ENCODE peak calls at places on chromosomes 2 and 18, in seven cellular contexts. Y, T, N, H, D, V and Q are unnamed samples.

GRCh38 chr2:160635488-160635887 is 141.9 kb upstream of the RBMS1 start:
- DNase-seq in V (no peak), D (no peak), H (no peak), N (no peak), T (no peak), Y (no peak), Q (no peak)

GRCh38 chr2:207219716-207220414 is 54.1 kb upstream of the KLF7 start:
- DNase-seq in D (no peak), V (no peak), H (no peak), Y (no peak), T (no peak), N (no peak), Q (no peak)

GRCh38 chr2:43251171-43251731 is 24.8 kb upstream of the ZFP36L2 start:
- DNase-seq in Y (no peak), H (no peak), T (no peak), N (no peak), V (no peak), D (no peak), Q (no peak)

GRCh38 chr2:9809448-9810088 is 33.7 kb upstream of the TAF1B start:
- DNase-seq in Y (no peak), T (no peak), H (no peak), V (no peak), D (no peak), N (no peak), Q (no peak)

GRCh38 chr2:149861034-149861433 is 273.5 kb upstream of the MMADHC start:
- DNase-seq in T (no peak), D (no peak), N (no peak), Y (no peak), V (no peak), H (no peak), Q (no peak)

GRCh38 chr2:198441246-198441645 is 636.9 kb downstream of the PLCL1 start:
- DNase-seq in Y (no peak), H (no peak), T (no peak), N (no peak), D (no peak), V (no peak), Q (no peak)

GRCh38 chr2:28423856-28424605 is 31.4 kb downstream of the FOSL2 start:
- DNase-seq in Y (no peak), D (peak; percentile 29), N (no peak), V (peak; percentile 53), T (no peak), H (no peak), Q (no peak)

GRCh38 chr2:216632952-216633615 is at the start of gene IGFBP2:
- DNase-seq in D (no peak), Y (no peak), N (no peak), H (peak; percentile 70), T (no peak), V (peak; percentile 36), Q (peak; percentile 75)

GRCh38 chr2:221850076-221850475 is 278.0 kb upstream of the EPHA4 start:
- DNase-seq in T (no peak), N (no peak), H (no peak), Y (no peak), V (no peak), D (no peak), Q (no peak)

GRCh38 chr18:54805571-54806334 is 22.5 kb upstream of the RAB27B start:
- DNase-seq in N (no peak), H (no peak), V (no peak), T (no peak), D (no peak), Y (no peak), Q (no peak)

GRCh38 chr2:216591480-216591879 is 41.7 kb upstream of the IGFBP2 start:
- DNase-seq in V (no peak), Y (no peak), T (no peak), D (no peak), H (no peak), N (no peak), Q (no peak)

GRCh38 chr18:75810481-75810880 is 383.0 kb upstream of the SMIM21 start:
- DNase-seq in V (no peak), T (no peak), N (no peak), D (no peak), H (no peak), Y (no peak), Q (no peak)

GRCh38 chr2:174577967-174578589 is 19.5 kb downstream of the WIPF1 start:
- DNase-seq in Y (no peak), T (no peak), D (no peak), H (no peak), V (no peak), N (peak; percentile 24), Q (no peak)

GRCh38 chr2:184186436-184186835 is 411.9 kb upstream of the ZNF804A start:
- DNase-seq in H (no peak), D (no peak), N (no peak), V (no peak), T (no peak), Y (no peak), Q (no peak)

GRCh38 chr2:238370482-238371372 is 50.4 kb downstream of the TRAF3IP1 start:
- DNase-seq in N (no peak), T (peak; percentile 52), D (peak; percentile 31), H (peak; percentile 63), V (peak; percentile 41), Y (peak; percentile 10), Q (peak; percentile 63)

GRCh38 chr2:2199841-2200240 is 131.2 kb downstream of the MYT1L start:
- DNase-seq in N (no peak), D (no peak), Y (no peak), H (no peak), V (no peak), T (no peak), Q (no peak)